ENCODE peak calls at places on chromosomes 1 and 21, in five cellular contexts. Z, I, D, R and S are unnamed samples. For H3K36me3, the result is how much of the 10 kb centered on the place peaks cover.

GRCh38 chr1:9448132-9449105 is 90.8 kb upstream of the SLC25A33 start:
- DNase-seq in Z (no peak), I (peak), D (no peak), R (no peak), S (peak)

GRCh38 chr1:85935234-85935633 is 221.3 kb downstream of the COL24A1 start:
- DNase-seq in Z (no peak), I (peak), D (no peak), R (no peak), S (no peak)

GRCh38 chr1:114209971-114210370 is 56.3 kb upstream of the SYT6 start:
- DNase-seq in Z (no peak), I (no peak), D (no peak), R (no peak), S (no peak)

GRCh38 chr1:106721779-106722178 is 334.7 kb upstream of the PRMT6 start:
- DNase-seq in Z (no peak), I (no peak), D (no peak), R (no peak), S (no peak)

GRCh38 chr1:180791806-180792205 is 120.9 kb upstream of the KIAA1614 start:
- DNase-seq in Z (no peak), I (peak), D (no peak), R (no peak), S (no peak)

GRCh38 chr1:205922314-205922713 is 20.9 kb downstream of the SLC26A9 start:
- DNase-seq in Z (no peak), I (no peak), D (no peak), R (no peak), S (no peak)

GRCh38 chr1:59057211-59057694 is 239.6 kb upstream of the FGGY start:
- DNase-seq in Z (peak), I (peak), D (peak), R (peak), S (peak)

GRCh38 chr1:10694274-10694632 is 102.2 kb downstream of the CASZ1 start:
- DNase-seq in Z (peak), I (peak), D (no peak), R (no peak), S (no peak)

GRCh38 chr1:110714419-110715107 is 39.8 kb upstream of the KCNA3 start:
- DNase-seq in Z (no peak), I (no peak), D (no peak), R (no peak), S (no peak)

GRCh38 chr1:180431683-180432082 is 70.7 kb downstream of the ACBD6 start:
- DNase-seq in Z (no peak), I (no peak), D (no peak), R (no peak), S (no peak)

GRCh38 chr1:45880930-45881329 is 77.5 kb downstream of the MAST2 start:
- DNase-seq in Z (no peak), I (peak), D (no peak), R (no peak), S (no peak)

GRCh38 chr1:232816324-232816723 is 11.1 kb downstream of the MAP10 start:
- DNase-seq in Z (no peak), I (no peak), D (no peak), R (no peak), S (no peak)

GRCh38 chr1:118987431-118988185 is 535 bp downstream of the TBX15 start:
- DNase-seq in Z (no peak), I (no peak), D (no peak), R (no peak), S (peak)

GRCh38 chr1:66539491-66539890 is 5.5 kb downstream of the SGIP1 start:
- DNase-seq in Z (no peak), I (no peak), D (no peak), R (no peak), S (no peak)

GRCh38 chr1:218224101-218224500 is 61.0 kb upstream of the RRP15 start:
- DNase-seq in Z (no peak), I (no peak), D (no peak), R (no peak), S (no peak)

GRCh38 chr1:150537732-150538684 is 11.2 kb upstream of the ADAMTSL4 start:
- DNase-seq in Z (peak), I (peak), D (no peak), R (no peak), S (no peak)

GRCh38 chr1:157073944-157074685 is 25.5 kb downstream of the ETV3L start:
- DNase-seq in Z (peak), I (peak), D (no peak), R (peak), S (peak)

GRCh38 chr1:25106981-25107642 is 125.2 kb downstream of the SYF2 start:
- DNase-seq in Z (no peak), I (no peak), D (no peak), R (no peak), S (no peak)

GRCh38 chr1:244445320-244446181 is 6.2 kb downstream of the ADSS2 start:
- DNase-seq in Z (no peak), I (peak), D (no peak), R (no peak), S (no peak)

GRCh38 chr1:221697924-221698425 is 43.9 kb downstream of the DUSP10 start:
- DNase-seq in Z (no peak), I (peak), D (no peak), R (no peak), S (no peak)

GRCh38 chr1:67713071-67713806 is 28.2 kb downstream of the GADD45A start:
- DNase-seq in Z (peak), I (peak), D (no peak), R (no peak), S (no peak)

GRCh38 chr1:50873458-50874187 is 86.4 kb downstream of the FAF1 start:
- DNase-seq in Z (peak), I (peak), D (no peak), R (peak), S (no peak)

GRCh38 chr1:106910798-106911197 is 145.7 kb upstream of the PRMT6 start:
- DNase-seq in Z (no peak), I (peak), D (no peak), R (no peak), S (no peak)

GRCh38 chr1:186207401-186208085 is 167.5 kb downstream of the TPR start:
- DNase-seq in Z (no peak), I (peak), D (no peak), R (no peak), S (no peak)

GRCh38 chr1:53733975-53734649 is 4.9 kb downstream of the GLIS1 start:
- DNase-seq in Z (no peak), I (peak), D (no peak), R (no peak), S (no peak)

GRCh38 chr21:32572574-32573420 is 12.5 kb downstream of the TCP10L start:
- DNase-seq in Z (peak), I (no peak), D (no peak), R (no peak), S (no peak)

GRCh38 chr21:33031562-33031961 is 5.8 kb downstream of the OLIG2 start:
- DNase-seq in Z (no peak), I (no peak), D (no peak), R (no peak), S (no peak)

GRCh38 chr1:147129116-147129873 is 43.0 kb downstream of the PRKAB2 start:
- DNase-seq in Z (no peak), I (no peak), D (no peak), R (no peak), S (no peak)

GRCh38 chr1:14945132-14946010 is 208.2 kb upstream of the TMEM51 start:
- DNase-seq in Z (peak), I (peak), D (peak), R (peak), S (peak)

GRCh38 chr1:77847621-77848080 is 40.8 kb upstream of the NEXN start:
- DNase-seq in Z (no peak), I (no peak), D (no peak), R (no peak), S (no peak)

GRCh38 chr1:234531181-234532132 is 52.5 kb upstream of the TARBP1 start:
- DNase-seq in Z (peak), I (peak), D (peak), R (peak), S (peak)

GRCh38 chr21:40404319-40404906 is 442.5 kb downstream of the DSCAM start:
- DNase-seq in Z (no peak), I (peak), D (no peak), R (no peak), S (no peak)

GRCh38 chr1:118947790-118948189 is 40.4 kb downstream of the TBX15 start:
- DNase-seq in Z (no peak), I (peak), D (no peak), R (no peak), S (no peak)

GRCh38 chr1:47963568-47963973 is 33.6 kb downstream of the TRABD2B start:
- DNase-seq in Z (peak), I (no peak), D (peak), R (no peak), S (peak)

GRCh38 chr21:38123626-38124025 is 133.2 kb upstream of the KCNJ15 start:
- DNase-seq in Z (no peak), I (no peak), D (no peak), R (no peak), S (no peak)

GRCh38 chr1:228141082-228141870 is 1.2 kb downstream of the GUK1 start:
- DNase-seq in Z (peak), I (peak), D (no peak), R (peak), S (peak)

GRCh38 chr1:168498159-168498609 is 45.6 kb downstream of the XCL2 start:
- DNase-seq in Z (no peak), I (peak), D (no peak), R (no peak), S (no peak)
- TF ChIP-seq CTCF in Z (no peak), I (no peak), D (no peak), R (no peak), S (no peak)

DNA sequence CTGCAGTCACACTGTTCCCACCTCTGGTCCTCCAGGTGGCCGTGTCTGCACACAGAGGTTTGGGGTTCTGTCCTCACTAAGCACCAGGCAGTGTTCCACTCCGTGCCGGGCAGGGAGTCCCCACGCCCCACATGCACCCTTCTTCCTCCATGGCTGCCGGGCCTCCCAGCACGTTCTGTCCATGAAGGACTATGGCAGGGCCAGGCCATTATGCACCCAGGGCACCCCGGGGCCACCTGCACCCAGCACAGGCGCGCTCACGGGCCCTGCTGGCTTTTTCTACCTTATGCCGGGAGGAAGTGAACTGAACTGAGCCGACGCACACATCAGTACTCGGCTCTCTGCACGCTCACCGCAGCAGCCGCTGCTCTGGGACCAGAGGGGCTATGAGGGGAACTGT is 10.3 kb downstream of the PANK4 start:
- DNase-seq in Z (no peak), I (no peak), D (no peak), R (no peak), S (no peak)
- H3K36me3 ChIP-seq in Z (under half), I (under half), D (half or more), R (half or more), S (half or more)

GRCh38 chr1:23019094-23019850 is at the start of gene KDM1A:
- DNase-seq in Z (peak), I (peak), D (peak), R (peak), S (peak)
- TF ChIP-seq CTCF in Z (no peak), I (no peak), D (no peak), R (no peak), S (no peak)

GRCh38 chr1:52063192-52063591 is 7.1 kb downstream of the BTF3L4 start:
- DNase-seq in Z (no peak), I (no peak), D (no peak), R (no peak), S (no peak)
- H3K36me3 ChIP-seq in Z (under half), I (under half), D (under half), R (half or more), S (half or more)

GRCh38 chr1:26814377-26814776 is 12.1 kb upstream of the ZDHHC18 start:
- DNase-seq in Z (no peak), I (no peak), D (no peak), R (no peak), S (no peak)

GRCh38 chr1:26814893-26815292 is 11.6 kb upstream of the ZDHHC18 start:
- DNase-seq in Z (no peak), I (no peak), D (no peak), R (no peak), S (no peak)

GRCh38 chr1:26811057-26811456 is 15.4 kb upstream of the ZDHHC18 start:
- DNase-seq in Z (no peak), I (no peak), D (no peak), R (no peak), S (no peak)

GRCh38 chr1:26811708-26812107 is 14.8 kb upstream of the ZDHHC18 start:
- DNase-seq in Z (no peak), I (no peak), D (no peak), R (no peak), S (no peak)
- TF ChIP-seq CTCF in Z (no peak), I (no peak), D (no peak), R (no peak), S (no peak)